ENCODE peak calls at places on chromosomes 7 and 10, in six cellular contexts. One of them, this sample, is unnamed.

GRCh38 chr10:46546591-46547330 is 9.7 kb downstream of the GPRIN2 start:
- DNase-seq in T-helper 17 cell: peak; percentile 11
- DNase-seq in NB4: no peak
- DNase-seq in right lobe of liver: peak; percentile 56
- DNase-seq in pancreas: peak; percentile 29
- DNase-seq in OCI-M1: no peak
- DNase-seq in this sample: no peak

GRCh38 chr7:20240080-20240926 is 23.1 kb upstream of the MACC1 start:
- DNase-seq in T-helper 17 cell: no peak
- DNase-seq in OCI-M1: no peak
- DNase-seq in NB4: no peak
- DNase-seq in pancreas: no peak
- DNase-seq in right lobe of liver: no peak
- DNase-seq in this sample: no peak

GRCh38 chr10:1416456-1417037 is 320.8 kb downstream of the ADARB2 start:
- DNase-seq in T-helper 17 cell: no peak
- DNase-seq in right lobe of liver: no peak
- DNase-seq in NB4: no peak
- DNase-seq in OCI-M1: no peak
- DNase-seq in pancreas: no peak
- DNase-seq in this sample: no peak

GRCh38 chr10:83991986-83992753 is 147.1 kb upstream of the GHITM start:
- DNase-seq in pancreas: peak; percentile 35
- DNase-seq in T-helper 17 cell: no peak
- DNase-seq in OCI-M1: peak; percentile 77
- DNase-seq in right lobe of liver: no peak
- DNase-seq in NB4: peak; percentile 72
- DNase-seq in this sample: peak; percentile 53

GRCh38 chr10:108070789-108071188 is 906.3 kb upstream of the SORCS1 start:
- DNase-seq in right lobe of liver: no peak
- DNase-seq in T-helper 17 cell: no peak
- DNase-seq in OCI-M1: no peak
- DNase-seq in pancreas: no peak
- DNase-seq in NB4: no peak
- DNase-seq in this sample: no peak

GRCh38 chr7:64849250-64849923 is 53.7 kb upstream of the ZNF273 start:
- DNase-seq in right lobe of liver: no peak
- DNase-seq in OCI-M1: peak; percentile 48
- DNase-seq in T-helper 17 cell: no peak
- DNase-seq in pancreas: no peak
- DNase-seq in NB4: peak; percentile 93
- DNase-seq in this sample: peak; percentile 50

GRCh38 chr7:148722340-148723165 is 23.9 kb downstream of the CUL1 start:
- DNase-seq in T-helper 17 cell: no peak
- DNase-seq in OCI-M1: no peak
- DNase-seq in right lobe of liver: no peak
- DNase-seq in pancreas: peak; percentile 33
- DNase-seq in NB4: peak; percentile 68
- DNase-seq in this sample: no peak

GRCh38 chr10:45091968-45092367 is 91.2 kb downstream of the ZNF22 start:
- DNase-seq in right lobe of liver: no peak
- DNase-seq in T-helper 17 cell: no peak
- DNase-seq in OCI-M1: no peak
- DNase-seq in pancreas: no peak
- DNase-seq in NB4: no peak
- DNase-seq in this sample: no peak

GRCh38 chr7:5177060-5177459 is 13.0 kb upstream of the WIPI2 start:
- DNase-seq in OCI-M1: no peak
- DNase-seq in right lobe of liver: peak; percentile 91
- DNase-seq in NB4: no peak
- DNase-seq in T-helper 17 cell: no peak
- DNase-seq in pancreas: peak; percentile 93
- DNase-seq in this sample: no peak

GRCh38 chr7:97075928-97076327 is 41.6 kb upstream of the SDHAF3 start:
- DNase-seq in pancreas: no peak
- DNase-seq in right lobe of liver: no peak
- DNase-seq in T-helper 17 cell: no peak
- DNase-seq in OCI-M1: no peak
- DNase-seq in NB4: no peak
- DNase-seq in this sample: no peak

GRCh38 chr10:87661861-87662785 is 2.4 kb downstream of the PAPSS2 start:
- DNase-seq in OCI-M1: peak; percentile 25
- DNase-seq in right lobe of liver: no peak
- DNase-seq in T-helper 17 cell: no peak
- DNase-seq in pancreas: no peak
- DNase-seq in NB4: no peak
- DNase-seq in this sample: no peak

GRCh38 chr7:106392144-106392543 is 107.4 kb upstream of the NAMPT start:
- DNase-seq in right lobe of liver: no peak
- DNase-seq in pancreas: no peak
- DNase-seq in NB4: no peak
- DNase-seq in T-helper 17 cell: no peak
- DNase-seq in OCI-M1: no peak
- DNase-seq in this sample: no peak

GRCh38 chr10:49622426-49623425 is 8.9 kb downstream of the CHAT start:
- DNase-seq in NB4: no peak
- DNase-seq in pancreas: no peak
- DNase-seq in right lobe of liver: peak; percentile 15
- DNase-seq in T-helper 17 cell: no peak
- DNase-seq in OCI-M1: no peak
- DNase-seq in this sample: no peak

This sample was measured in Karpas-422.